ENCODE peak calls at places on chromosomes 7 and 10, in eight cellular contexts. R is stimulated activated CD4-positive, alpha-beta T cell treated with anti-CD3 and anti-CD28 coated beads, Interleukin-2, amount 100 ng/mL, for 24 hours; S is endothelial cell of umbilical vein; P is activated T-helper 2 cell treated with anti-CD3 and anti-CD28 coated beads, Interferon-gamma antibody, Interleukin-2, Interleukin-4, amounts not matched to agents 10 μg/mL and 5 μg/mL and 100 μg/mL, durations not matched to agents 14 hours and 24 hours and 36 hours; M is WERI-Rb-1; A is psoas muscle; N is tibial artery; O is hypothalamus. F is an unnamed sample.

GRCh38 chr10:80412521-80412920 is 4.2 kb downstream of the PRXL2A start:
- DNase-seq in O (no peak), M (no peak), A (no peak), N (no peak), P (no peak), S (peak), R (no peak), F (no peak)

GRCh38 chr7:147308539-147308938 is 1191.9 kb downstream of the CNTNAP2 start:
- DNase-seq in O (no peak), M (no peak), A (no peak), N (no peak), S (no peak), R (no peak), P (no peak), F (no peak)

GRCh38 chr7:32890553-32891045 is 961 bp downstream of the KBTBD2 start:
- DNase-seq in N (peak), M (no peak), P (peak), R (no peak), A (no peak), S (no peak), O (no peak), F (peak)

GRCh38 chr10:97721871-97722780 is 8.6 kb downstream of the MARVELD1 start:
- DNase-seq in O (no peak), A (no peak), N (no peak), R (no peak), P (no peak), S (no peak), M (no peak), F (no peak)

GRCh38 chr7:25805027-25805687 is 346.8 kb upstream of the NFE2L3 start:
- DNase-seq in O (no peak), P (no peak), N (no peak), R (no peak), A (no peak), S (no peak), M (no peak), F (peak)

GRCh38 chr10:120738658-120739057 is 112.5 kb upstream of the WDR11 start:
- DNase-seq in N (no peak), S (no peak), M (no peak), A (no peak), P (no peak), O (no peak), R (no peak), F (no peak)

GRCh38 chr10:8543361-8544056 is 489.0 kb downstream of the GATA3 start:
- DNase-seq in N (no peak), M (no peak), O (no peak), S (no peak), R (no peak), A (no peak), P (no peak), F (peak)

GRCh38 chr10:133399123-133399601 is 5.2 kb downstream of the MTG1 start:
- DNase-seq in N (no peak), M (no peak), P (peak), O (no peak), R (no peak), A (peak), S (no peak), F (no peak)

GRCh38 chr10:118594392-118595063 is 920 bp downstream of the PRLHR start:
- DNase-seq in A (peak), R (peak), P (peak), N (peak), O (no peak), M (peak), S (peak), F (peak)

GRCh38 chr7:45215611-45216062 is 58.0 kb downstream of the RAMP3 start:
- DNase-seq in R (no peak), N (no peak), P (no peak), O (no peak), A (no peak), S (no peak), M (peak), F (peak)

GRCh38 chr7:156466955-156467625 is 173.5 kb upstream of the RNF32 start:
- DNase-seq in M (no peak), A (no peak), S (no peak), N (no peak), P (no peak), O (no peak), R (no peak), F (no peak)

GRCh38 chr7:36300696-36301350 is 88.8 kb upstream of the ANLN start:
- DNase-seq in O (no peak), M (peak), N (no peak), R (no peak), S (no peak), P (no peak), A (peak), F (no peak)

GRCh38 chr10:131179386-131179785 is 132.1 kb downstream of the TCERG1L start:
- DNase-seq in A (no peak), R (no peak), N (no peak), M (no peak), P (no peak), O (no peak), S (no peak), F (no peak)

GRCh38 chr7:47376991-47377590 is 204.8 kb downstream of the TNS3 start:
- DNase-seq in A (peak), N (no peak), M (no peak), P (no peak), R (no peak), O (no peak), S (no peak), F (no peak)

GRCh38 chr7:108024538-108024937 is 21.6 kb upstream of the LAMB1 start:
- DNase-seq in P (no peak), S (no peak), O (no peak), N (no peak), M (no peak), A (no peak), R (no peak), F (no peak)

F was measured in BE2C.